ENCODE peak calls at places on chromosomes 5 and 9, in four cellular contexts. One of them, this sample, is unnamed.

GRCh38 chr5:82623094-82623514 is 344.9 kb upstream of the RPS23 start:
- DNase-seq in CD8-positive, alpha-beta T cell: no peak
- DNase-seq in CD8-positive, alpha-beta memory T cell: no peak
- DNase-seq in CD4-positive, alpha-beta T cell: no peak
- DNase-seq in this sample: no peak

GRCh38 chr9:116202219-116202912 is 48.8 kb downstream of the PAPPA start:
- DNase-seq in CD8-positive, alpha-beta memory T cell: no peak
- DNase-seq in CD4-positive, alpha-beta T cell: no peak
- DNase-seq in CD8-positive, alpha-beta T cell: no peak
- DNase-seq in this sample: no peak

GRCh38 chr9:101326035-101326434 is 58.8 kb downstream of the BAAT start:
- DNase-seq in CD8-positive, alpha-beta T cell: no peak
- DNase-seq in CD4-positive, alpha-beta T cell: no peak
- DNase-seq in CD8-positive, alpha-beta memory T cell: no peak
- DNase-seq in this sample: no peak

GRCh38 chr9:124482431-124483031 is 24.7 kb downstream of the NR5A1 start:
- DNase-seq in CD8-positive, alpha-beta T cell: no peak
- DNase-seq in CD8-positive, alpha-beta memory T cell: no peak
- DNase-seq in CD4-positive, alpha-beta T cell: no peak
- DNase-seq in this sample: no peak

GRCh38 chr5:109759304-109759703 is 69.6 kb downstream of the MAN2A1 start:
- DNase-seq in CD4-positive, alpha-beta T cell: no peak
- DNase-seq in CD8-positive, alpha-beta memory T cell: no peak
- DNase-seq in CD8-positive, alpha-beta T cell: no peak
- DNase-seq in this sample: no peak

GRCh38 chr5:57232293-57233033 is 58.6 kb downstream of the GPBP1 start:
- DNase-seq in CD4-positive, alpha-beta T cell: no peak
- DNase-seq in CD8-positive, alpha-beta T cell: no peak
- DNase-seq in CD8-positive, alpha-beta memory T cell: no peak
- DNase-seq in this sample: no peak

GRCh38 chr9:93159601-93160418 is 24.1 kb upstream of the WNK2 start:
- DNase-seq in CD4-positive, alpha-beta T cell: peak; percentile 55
- DNase-seq in CD8-positive, alpha-beta memory T cell: peak; percentile 66
- DNase-seq in CD8-positive, alpha-beta T cell: peak; percentile 72
- DNase-seq in this sample: peak; percentile 73

GRCh38 chr5:93055971-93056370 is 525.0 kb downstream of the NR2F1-AS1 start:
- DNase-seq in CD8-positive, alpha-beta T cell: no peak
- DNase-seq in CD4-positive, alpha-beta T cell: no peak
- DNase-seq in CD8-positive, alpha-beta memory T cell: no peak
- DNase-seq in this sample: no peak

GRCh38 chr9:33734911-33735310 is 60.5 kb upstream of the PRSS3 start:
- DNase-seq in CD8-positive, alpha-beta memory T cell: no peak
- DNase-seq in CD8-positive, alpha-beta T cell: no peak
- DNase-seq in CD4-positive, alpha-beta T cell: no peak
- DNase-seq in this sample: no peak

GRCh38 chr5:17355585-17356346 is 138.3 kb downstream of the BASP1 start:
- DNase-seq in CD4-positive, alpha-beta T cell: no peak
- DNase-seq in CD8-positive, alpha-beta memory T cell: no peak
- DNase-seq in CD8-positive, alpha-beta T cell: no peak
- DNase-seq in this sample: no peak

GRCh38 chr9:93049491-93049890 is 9.0 kb upstream of the SUSD3 start:
- DNase-seq in CD4-positive, alpha-beta T cell: no peak
- DNase-seq in CD8-positive, alpha-beta memory T cell: no peak
- DNase-seq in CD8-positive, alpha-beta T cell: no peak
- DNase-seq in this sample: no peak

GRCh38 chr5:10474521-10475075 is 32.9 kb downstream of the ROPN1L start:
- DNase-seq in CD8-positive, alpha-beta T cell: no peak
- DNase-seq in CD4-positive, alpha-beta T cell: no peak
- DNase-seq in CD8-positive, alpha-beta memory T cell: no peak
- DNase-seq in this sample: no peak

GRCh38 chr5:119037496-119038215 is 33.2 kb upstream of the DMXL1 start:
- DNase-seq in CD8-positive, alpha-beta memory T cell: no peak
- DNase-seq in CD4-positive, alpha-beta T cell: no peak
- DNase-seq in CD8-positive, alpha-beta T cell: no peak
- DNase-seq in this sample: no peak

GRCh38 chr5:141478321-141478945 is 2.7 kb downstream of the PCDHGC3 start:
- DNase-seq in CD4-positive, alpha-beta T cell: no peak
- DNase-seq in CD8-positive, alpha-beta T cell: no peak
- DNase-seq in CD8-positive, alpha-beta memory T cell: no peak
- DNase-seq in this sample: no peak

GRCh38 chr5:68141494-68141893 is 74.1 kb upstream of the PIK3R1 start:
- DNase-seq in CD4-positive, alpha-beta T cell: no peak
- DNase-seq in CD8-positive, alpha-beta memory T cell: peak; percentile 49
- DNase-seq in CD8-positive, alpha-beta T cell: no peak
- DNase-seq in this sample: no peak

DNA sequence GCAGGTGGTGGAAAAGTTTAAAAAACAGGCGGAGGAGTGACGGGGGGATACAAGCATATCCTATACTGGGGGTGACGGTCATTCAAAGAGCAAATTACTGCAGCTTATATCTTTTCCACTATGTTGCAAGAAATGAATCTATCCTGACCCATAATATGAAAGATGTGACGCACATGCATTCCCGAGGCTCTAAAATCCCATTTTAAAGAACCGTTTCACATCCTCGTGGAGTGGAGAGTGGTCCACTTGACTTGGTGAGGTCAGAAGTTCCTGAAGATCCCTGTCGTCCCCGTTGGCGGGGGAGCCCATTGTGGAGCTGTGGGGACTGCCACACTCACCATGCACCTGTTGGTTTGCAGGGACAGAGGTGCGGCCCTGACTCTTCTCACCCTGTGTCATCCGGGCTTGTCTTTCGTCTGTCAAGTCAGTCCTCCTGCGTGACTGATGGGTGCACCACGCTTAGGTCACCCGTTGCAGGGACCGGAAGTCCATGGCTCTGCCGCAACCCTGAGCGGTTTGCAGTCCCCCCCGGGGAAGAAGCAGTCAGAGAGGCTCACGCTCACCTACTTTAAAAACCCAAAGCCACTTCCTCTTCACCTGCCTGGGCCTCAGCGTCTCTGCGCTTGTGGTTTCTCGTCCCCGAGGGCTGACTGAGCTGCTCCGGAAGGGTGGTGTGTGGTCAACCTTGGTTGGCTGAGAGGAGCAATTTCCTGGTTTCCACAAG is 53.0 kb downstream of the USP20 start:
- DNase-seq in CD8-positive, alpha-beta memory T cell: peak; percentile 98
- DNase-seq in CD4-positive, alpha-beta T cell: peak; percentile 84
- DNase-seq in CD8-positive, alpha-beta T cell: peak; percentile 91
- DNase-seq in this sample: peak; percentile 97
- H3K27ac ChIP-seq in CD8-positive, alpha-beta memory T cell: peak overlapping the region; percentile 91
- H3K27ac ChIP-seq in CD4-positive, alpha-beta T cell: peak overlapping the region; percentile 99
- H3K27ac ChIP-seq in CD8-positive, alpha-beta T cell: peak overlapping the region; percentile 98
- H3K27ac ChIP-seq in this sample: peak overlapping the region; percentile 94

GRCh38 chr9:16725066-16725465 is 145.4 kb downstream of the BNC2 start:
- DNase-seq in CD8-positive, alpha-beta T cell: no peak
- DNase-seq in CD8-positive, alpha-beta memory T cell: no peak
- DNase-seq in CD4-positive, alpha-beta T cell: no peak
- DNase-seq in this sample: no peak
- H3K27ac ChIP-seq in CD8-positive, alpha-beta T cell: no peak overlapping the region
- H3K27ac ChIP-seq in CD8-positive, alpha-beta memory T cell: no peak overlapping the region
- H3K27ac ChIP-seq in CD4-positive, alpha-beta T cell: no peak overlapping the region
- H3K27ac ChIP-seq in this sample: no peak overlapping the region

GRCh38 chr9:72952394-72952720 is 496 bp downstream of the ALDH1A1 start:
- DNase-seq in CD8-positive, alpha-beta memory T cell: no peak
- DNase-seq in CD4-positive, alpha-beta T cell: no peak
- DNase-seq in CD8-positive, alpha-beta T cell: no peak
- DNase-seq in this sample: no peak
- H3K27ac ChIP-seq in CD8-positive, alpha-beta memory T cell: no peak overlapping the region
- H3K27ac ChIP-seq in CD4-positive, alpha-beta T cell: no peak overlapping the region
- H3K27ac ChIP-seq in CD8-positive, alpha-beta T cell: no peak overlapping the region
- H3K27ac ChIP-seq in this sample: no peak overlapping the region

GRCh38 chr9:96553070-96553469 is 66.6 kb downstream of the CDC14B start:
- DNase-seq in CD4-positive, alpha-beta T cell: no peak
- DNase-seq in CD8-positive, alpha-beta memory T cell: no peak
- DNase-seq in CD8-positive, alpha-beta T cell: no peak
- DNase-seq in this sample: no peak

GRCh38 chr9:96556701-96557461 is 62.8 kb downstream of the CDC14B start:
- DNase-seq in CD8-positive, alpha-beta memory T cell: no peak
- DNase-seq in CD8-positive, alpha-beta T cell: no peak
- DNase-seq in CD4-positive, alpha-beta T cell: no peak
- DNase-seq in this sample: no peak

GRCh38 chr9:96555567-96556386 is 63.9 kb downstream of the CDC14B start:
- DNase-seq in CD8-positive, alpha-beta T cell: no peak
- DNase-seq in CD8-positive, alpha-beta memory T cell: no peak
- DNase-seq in CD4-positive, alpha-beta T cell: no peak
- DNase-seq in this sample: no peak

GRCh38 chr9:96554801-96555566 is 64.7 kb downstream of the CDC14B start:
- DNase-seq in CD8-positive, alpha-beta T cell: no peak
- DNase-seq in CD4-positive, alpha-beta T cell: no peak
- DNase-seq in CD8-positive, alpha-beta memory T cell: no peak
- DNase-seq in this sample: no peak

GRCh38 chr9:96554326-96554725 is 65.3 kb downstream of the CDC14B start:
- DNase-seq in CD8-positive, alpha-beta T cell: no peak
- DNase-seq in CD8-positive, alpha-beta memory T cell: no peak
- DNase-seq in CD4-positive, alpha-beta T cell: no peak
- DNase-seq in this sample: no peak
- H3K27ac ChIP-seq in CD8-positive, alpha-beta T cell: no peak overlapping the region
- H3K27ac ChIP-seq in CD8-positive, alpha-beta memory T cell: no peak overlapping the region
- H3K27ac ChIP-seq in CD4-positive, alpha-beta T cell: no peak overlapping the region
- H3K27ac ChIP-seq in this sample: no peak overlapping the region